ENCODE peak calls at places on chromosome 17, in four cellular contexts. U is HCT116, K is SK-N-SH, S is H1. F is an unnamed sample.
A peak's percentile ranks its signal among the peaks of the same experiment; 100 is the strongest.

GRCh38 chr17:64024781-64025731 is 4.6 kb upstream of the ICAM2 start:
- DNase-seq in K (no peak), U (no peak), S (no peak), F (no peak)

GRCh38 chr17:32445075-32445427 is 741 bp downstream of the PSMD11 start:
- DNase-seq in U (no peak), S (no peak), K (no peak), F (no peak)

GRCh38 chr17:1144139-1144538 is 35.6 kb downstream of the ABR start:
- DNase-seq in S (no peak), K (no peak), U (no peak), F (no peak)

GRCh38 chr17:51946311-51946710 is 212.2 kb downstream of the CA10 start:
- DNase-seq in U (no peak), K (no peak), S (no peak), F (no peak)

GRCh38 chr17:30271102-30271501 is 20.6 kb downstream of the BLMH start:
- DNase-seq in U (no peak), K (no peak), S (no peak), F (no peak)

GRCh38 chr17:17051791-17052461 is 9.7 kb downstream of the MPRIP start:
- DNase-seq in S (no peak), K (no peak), U (no peak), F (no peak)

GRCh38 chr17:74840989-74841666 is 18.6 kb downstream of the GRIN2C start:
- DNase-seq in K (no peak), S (no peak), U (no peak), F (no peak)

GRCh38 chr17:83199500-83200201 is 120.2 kb downstream of the METRNL start:
- DNase-seq in U (no peak), S (no peak), K (no peak), F (no peak)

GRCh38 chr17:10352866-10353265 is 19.9 kb downstream of the MYH13 start:
- DNase-seq in S (no peak), K (no peak), U (no peak), F (no peak)

GRCh38 chr17:17511971-17512858 is 16.0 kb upstream of the RASD1 start:
- DNase-seq in S (no peak), K (no peak), U (no peak), F (no peak)

GRCh38 chr17:44556114-44556853 is 1.0 kb upstream of the FZD2 start:
- DNase-seq in U (peak; percentile 19), K (peak; percentile 67), S (peak; percentile 80), F (peak; percentile 91)

GRCh38 chr17:50563095-50563511 is 2.6 kb downstream of the CACNA1G start:
- DNase-seq in S (no peak), K (no peak), U (no peak), F (no peak)
- H3K4me1 ChIP-seq in S (peaks cover 16% of the 10 kb centered on the region), K (peaks cover 17% of the 10 kb centered on the region), U (peaks cover 6% of the 10 kb centered on the region), F (peaks cover 40% of the 10 kb centered on the region)

GRCh38 chr17:48732688-48733629 is 4.4 kb upstream of the HOXB13 start:
- DNase-seq in U (no peak), S (no peak), K (peak; percentile 44), F (no peak)

GRCh38 chr17:48737330-48738043 is 8.9 kb upstream of the HOXB13 start:
- DNase-seq in S (no peak), U (no peak), K (no peak), F (no peak)

GRCh38 chr17:48733632-48734327 is 5.2 kb upstream of the HOXB13 start:
- DNase-seq in S (no peak), K (no peak), U (no peak), F (no peak)

GRCh38 chr17:48735057-48735341 is 6.4 kb upstream of the HOXB13 start:
- DNase-seq in S (no peak), K (no peak), U (no peak), F (no peak)

DNA sequence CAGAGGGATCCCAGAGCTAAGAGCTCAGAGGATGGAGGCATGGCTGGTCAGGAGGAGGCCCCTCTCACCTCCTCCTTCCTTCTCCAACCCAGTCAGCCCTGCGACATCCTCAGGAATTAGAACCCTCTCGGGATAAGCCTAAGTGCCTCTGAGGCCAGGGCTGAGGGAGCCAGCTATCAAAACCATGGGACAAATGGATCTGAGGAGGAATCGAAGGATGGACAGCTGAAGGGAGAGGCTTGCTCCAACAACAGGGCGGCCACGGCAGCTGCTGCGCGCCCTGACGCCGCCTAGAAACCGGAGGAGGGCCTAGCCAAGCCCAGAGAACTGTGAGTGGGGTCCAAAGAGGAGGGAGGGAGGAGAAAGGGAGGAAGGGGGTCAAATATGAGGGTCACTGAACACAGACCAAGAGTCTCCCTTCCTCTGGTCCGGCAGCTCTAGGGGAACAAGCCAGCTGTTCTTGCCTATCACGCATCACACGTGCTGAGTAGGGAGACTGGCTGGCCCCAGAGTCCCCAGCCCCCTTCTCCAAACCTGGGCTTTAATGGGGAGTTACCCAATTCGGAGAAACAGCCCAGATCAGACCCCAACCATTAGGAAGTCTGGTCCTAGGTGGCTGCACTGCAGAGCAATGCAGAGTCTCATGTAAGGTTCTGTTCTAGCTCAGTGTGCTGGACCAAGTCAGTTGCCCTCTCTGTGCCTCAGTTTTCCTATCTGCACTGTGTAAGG is 5.9 kb upstream of the HOXB13 start:
- DNase-seq in S (no peak), K (no peak), U (no peak), F (no peak)
- TF ChIP-seq YY1 in S (no peak), K (no peak), U (no peak), F (no peak)

DNA sequence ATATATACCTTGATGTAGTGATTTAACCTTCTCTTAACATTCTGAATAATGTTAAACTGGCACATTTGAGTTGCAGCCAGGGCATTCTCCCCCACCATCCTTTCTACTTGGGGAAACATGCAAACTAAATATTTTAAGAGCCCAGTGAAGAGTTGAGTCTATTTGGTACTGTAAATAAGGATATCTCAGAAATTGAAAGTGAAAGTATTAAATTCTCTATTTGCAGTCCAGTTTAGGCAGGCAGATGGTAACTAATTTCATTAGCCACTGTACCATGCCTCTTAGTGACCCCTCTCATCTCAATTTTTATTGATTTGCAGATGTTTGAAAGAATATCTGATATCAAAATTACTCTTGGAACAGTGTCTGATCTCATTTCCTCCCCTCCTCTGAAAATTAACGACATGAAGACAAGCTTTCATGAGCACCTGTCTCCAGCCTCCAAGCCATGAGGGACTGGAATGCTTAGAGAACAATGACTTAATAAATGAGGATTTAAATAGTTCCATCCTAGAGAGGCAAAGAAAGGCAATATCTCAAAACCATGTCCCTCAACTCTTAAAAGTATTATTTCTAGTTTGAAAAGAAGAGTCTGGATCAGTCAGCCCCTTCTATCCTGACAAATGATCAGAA is 137.3 kb downstream of the ANKFN1 start:
- DNase-seq in K (no peak), U (no peak), S (no peak), F (no peak)
- H3K4me1 ChIP-seq in K (peaks cover 21% of the 10 kb centered on the region), U (no peaks in the 10 kb centered on the region), S (no peaks in the 10 kb centered on the region), F (no peaks in the 10 kb centered on the region)

GRCh38 chr17:75869282-75870141 is 8.9 kb downstream of the TRIM47 start:
- DNase-seq in K (peak; percentile 53), S (no peak), U (no peak), F (no peak)

GRCh38 chr17:75861927-75862317 is 6.8 kb upstream of the WBP2 start:
- DNase-seq in U (no peak), S (no peak), K (no peak), F (no peak)

GRCh38 chr17:75864448-75864871 is 9.3 kb upstream of the WBP2 start:
- DNase-seq in S (no peak), K (peak; percentile 35), U (no peak), F (no peak)
- TF ChIP-seq YY1 in S (no peak), K (no peak), U (no peak), F (no peak)

F was measured in NT2/D1.